ENCODE peak calls at places on chromosomes 12 and 14, in seven cellular contexts. J, Q, I, U, B, Y and P are unnamed samples.

GRCh38 chr14:55482936-55483605 is 42.7 kb upstream of the TBPL2 start:
- DNase-seq in J (no peak), Q (no peak), I (no peak), U (no peak), B (no peak), Y (no peak), P (no peak)

GRCh38 chr14:74251546-74252030 is 12.3 kb downstream of the VSX2 start:
- DNase-seq in J (peak; percentile 59), Q (peak; percentile 73), I (peak; percentile 85), U (peak; percentile 29), B (peak; percentile 77), Y (peak; percentile 28), P (peak; percentile 78)

GRCh38 chr12:48198619-48198973 is 4.5 kb downstream of the OR10AD1 start:
- DNase-seq in J (no peak), Q (peak; percentile 65), I (no peak), U (no peak), B (no peak), Y (no peak), P (no peak)

GRCh38 chr14:102011631-102012030 is 47.3 kb downstream of the DYNC1H1 start:
- DNase-seq in J (no peak), Q (no peak), I (no peak), U (no peak), B (no peak), Y (no peak), P (no peak)

GRCh38 chr12:42786400-42786799 is 196.9 kb upstream of the PRICKLE1 start:
- DNase-seq in J (no peak), Q (no peak), I (no peak), U (no peak), B (no peak), Y (no peak), P (no peak)

GRCh38 chr12:105559292-105559691 is 228.8 kb downstream of the C12orf75 start:
- DNase-seq in J (no peak), Q (no peak), I (no peak), U (no peak), B (no peak), Y (no peak), P (no peak)

GRCh38 chr12:108738165-108738564 is 6.8 kb upstream of the CORO1C start:
- DNase-seq in J (no peak), Q (no peak), I (no peak), U (no peak), B (no peak), Y (no peak), P (no peak)

GRCh38 chr14:22531451-22532344 is 57.3 kb downstream of the DAD1 start:
- DNase-seq in J (no peak), Q (no peak), I (no peak), U (no peak), B (no peak), Y (no peak), P (no peak)

GRCh38 chr12:70556179-70556869 is 80.9 kb downstream of the PTPRB start:
- DNase-seq in J (no peak), Q (no peak), I (no peak), U (no peak), B (no peak), Y (no peak), P (no peak)

GRCh38 chr12:69392146-69392928 is 32.8 kb downstream of the YEATS4 start:
- DNase-seq in J (no peak), Q (no peak), I (no peak), U (no peak), B (no peak), Y (no peak), P (no peak)

GRCh38 chr12:49609875-49610154 is 4.4 kb upstream of the FAM186B start:
- DNase-seq in J (no peak), Q (no peak), I (peak; percentile 39), U (no peak), B (no peak), Y (no peak), P (peak; percentile 16)

GRCh38 chr12:107374136-107374535 is 280.8 kb upstream of the CRY1 start:
- DNase-seq in J (no peak), Q (no peak), I (no peak), U (no peak), B (no peak), Y (no peak), P (peak; percentile 32)

GRCh38 chr14:61472025-61472672 is 150.8 kb downstream of the PRKCH start:
- DNase-seq in J (no peak), Q (no peak), I (no peak), U (no peak), B (no peak), Y (peak; percentile 97), P (no peak)

GRCh38 chr12:23719493-23719892 is 230.0 kb downstream of the SOX5 start:
- DNase-seq in J (no peak), Q (no peak), I (no peak), U (no peak), B (no peak), Y (no peak), P (no peak)

GRCh38 chr14:68075382-68076029 is 255.9 kb downstream of the RAD51B start:
- DNase-seq in J (no peak), Q (no peak), I (no peak), U (no peak), B (no peak), Y (no peak), P (no peak)

GRCh38 chr12:3815096-3815766 is 58.0 kb downstream of the PARP11 start:
- DNase-seq in J (no peak), Q (no peak), I (no peak), U (no peak), B (no peak), Y (no peak), P (no peak)

GRCh38 chr14:105067140-105067968 is 2.1 kb upstream of the GPR132 start:
- DNase-seq in J (no peak), Q (no peak), I (no peak), U (no peak), B (peak; percentile 46), Y (no peak), P (no peak)

GRCh38 chr14:68738559-68738958 is 54.3 kb downstream of the ZFP36L1 start:
- DNase-seq in J (no peak), Q (no peak), I (no peak), U (no peak), B (no peak), Y (no peak), P (no peak)

GRCh38 chr12:121021754-121022153 is 5.5 kb upstream of the C12orf43 start:
- DNase-seq in J (no peak), Q (no peak), I (no peak), U (no peak), B (no peak), Y (no peak), P (no peak)

GRCh38 chr14:24351517-24351916 is 11.7 kb upstream of the RIPK3 start:
- DNase-seq in J (no peak), Q (no peak), I (peak; percentile 62), U (no peak), B (no peak), Y (no peak), P (no peak)

GRCh38 chr12:45775964-45776363 is 46.5 kb downstream of the ARID2 start:
- DNase-seq in J (no peak), Q (no peak), I (no peak), U (no peak), B (no peak), Y (no peak), P (no peak)

GRCh38 chr14:61564623-61565091 is 130.7 kb upstream of the HIF1A start:
- DNase-seq in J (no peak), Q (no peak), I (no peak), U (no peak), B (no peak), Y (peak; percentile 94), P (no peak)

GRCh38 chr14:75497701-75498100 is 24.6 kb upstream of the BATF start:
- DNase-seq in J (no peak), Q (no peak), I (no peak), U (no peak), B (no peak), Y (no peak), P (no peak)

GRCh38 chr14:35337557-35338255 is 45.5 kb downstream of the PSMA6 start:
- DNase-seq in J (no peak), Q (no peak), I (no peak), U (no peak), B (no peak), Y (no peak), P (peak; percentile 79)

GRCh38 chr14:92500491-92500941 is 13.1 kb upstream of the RIN3 start:
- DNase-seq in J (no peak), Q (no peak), I (no peak), U (peak; percentile 59), B (no peak), Y (no peak), P (peak; percentile 56)

GRCh38 chr12:116026768-116027550 is 250.5 kb downstream of the MED13L start:
- DNase-seq in J (no peak), Q (no peak), I (no peak), U (no peak), B (no peak), Y (no peak), P (no peak)
- H3K36me3 ChIP-seq in J (no peaks in the 10 kb centered on the region), Q (no peaks in the 10 kb centered on the region), I (no peaks in the 10 kb centered on the region), U (no peaks in the 10 kb centered on the region), B (no peaks in the 10 kb centered on the region), Y (no peaks in the 10 kb centered on the region), P (no peaks in the 10 kb centered on the region)

DNA sequence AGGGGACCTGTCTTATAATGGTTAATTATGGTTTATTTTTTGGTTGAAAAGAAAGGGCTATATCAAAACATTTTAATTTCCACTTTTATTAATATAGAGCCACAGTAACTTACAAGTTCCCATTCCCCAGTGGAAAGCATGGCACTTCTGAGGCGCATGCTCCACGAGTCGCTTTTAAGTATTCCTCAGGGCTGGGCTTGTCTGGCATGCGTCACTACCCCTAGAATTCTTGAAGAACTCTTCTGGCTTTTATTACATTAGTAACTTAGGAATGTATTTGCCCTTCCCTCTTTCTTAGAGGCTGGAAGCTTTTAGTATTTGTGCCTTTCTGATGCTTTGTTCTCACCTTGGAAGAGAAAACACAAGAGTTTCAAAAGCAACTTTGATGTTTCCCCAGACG is 81.1 kb downstream of the ESR2 start:
- DNase-seq in J (no peak), Q (no peak), I (no peak), U (no peak), B (no peak), Y (no peak), P (no peak)
- H3K36me3 ChIP-seq in J (no peaks in the 10 kb centered on the region), Q (peaks cover 98% of the 10 kb centered on the region), I (peaks cover 18% of the 10 kb centered on the region), U (peaks cover 100% of the 10 kb centered on the region), B (no peaks in the 10 kb centered on the region), Y (peaks cover 6% of the 10 kb centered on the region), P (peaks cover 34% of the 10 kb centered on the region)

DNA sequence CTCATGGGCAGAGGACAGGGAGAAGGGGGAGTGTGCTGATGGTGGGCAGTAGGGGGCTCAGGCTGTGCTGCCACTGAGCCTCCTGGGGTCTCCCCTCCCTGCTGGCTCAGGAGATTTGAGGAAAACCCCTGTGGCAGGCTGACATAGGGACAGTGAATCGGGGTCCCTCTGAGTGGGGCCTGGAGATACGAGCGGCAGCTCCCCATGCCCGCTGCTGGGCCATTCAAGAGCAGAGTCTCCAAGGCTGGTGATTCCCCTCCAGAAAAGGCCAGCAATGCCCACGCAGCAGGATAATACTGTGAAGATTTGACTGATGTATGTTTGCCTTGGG is 288.7 kb upstream of the SFSWAP start:
- DNase-seq in J (no peak), Q (no peak), I (no peak), U (no peak), B (no peak), Y (no peak), P (no peak)
- H3K36me3 ChIP-seq in J (no peaks in the 10 kb centered on the region), Q (no peaks in the 10 kb centered on the region), I (no peaks in the 10 kb centered on the region), U (no peaks in the 10 kb centered on the region), B (no peaks in the 10 kb centered on the region), Y (no peaks in the 10 kb centered on the region), P (no peaks in the 10 kb centered on the region)

DNA sequence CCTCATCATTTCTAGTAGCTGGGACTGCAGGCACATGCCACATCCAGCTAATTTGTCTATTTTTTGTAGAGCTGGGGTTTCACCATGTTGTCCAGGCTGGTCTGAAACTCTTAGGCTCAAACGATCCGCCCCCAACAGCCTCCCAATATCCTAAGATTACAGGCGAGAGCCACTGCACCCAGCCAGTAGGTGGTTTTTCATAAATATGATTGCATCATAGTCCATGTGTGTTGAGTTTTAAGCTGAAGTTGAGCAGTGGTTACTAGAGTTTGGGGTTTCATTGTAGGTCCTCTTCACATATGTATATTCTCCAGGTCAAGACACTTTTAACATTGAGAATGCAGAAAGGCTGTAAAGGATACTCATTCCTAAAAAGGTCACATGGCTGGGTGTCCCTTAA is 13.1 kb upstream of the TNS2 start:
- DNase-seq in J (no peak), Q (no peak), I (no peak), U (no peak), B (no peak), Y (no peak), P (no peak)
- H3K36me3 ChIP-seq in J (peaks cover 9% of the 10 kb centered on the region), Q (peaks cover 100% of the 10 kb centered on the region), I (peaks cover 83% of the 10 kb centered on the region), U (peaks cover 79% of the 10 kb centered on the region), B (peaks cover 11% of the 10 kb centered on the region), Y (peaks cover 4% of the 10 kb centered on the region), P (peaks cover 50% of the 10 kb centered on the region)